ENCODE peak calls at places on chromosomes 11 and 22, in four cellular contexts. N is aorta, H is adrenal gland, B is heart right ventricle. R is an unnamed sample.

GRCh38 chr11:28976801-28977145 is 868.6 kb downstream of the METTL15 start:
- DNase-seq in H (no peak), N (no peak), B (no peak), R (no peak)

GRCh38 chr11:86940122-86940777 is 14.9 kb downstream of the FZD4 start:
- DNase-seq in N (no peak), H (peak; percentile 79), B (peak; percentile 39), R (no peak)

GRCh38 chr11:70552167-70552435 is 153.8 kb downstream of the CTTN start:
- DNase-seq in H (no peak), N (no peak), B (no peak), R (no peak)

GRCh38 chr11:126459691-126460404 is 104.4 kb downstream of the ST3GAL4 start:
- DNase-seq in N (no peak), H (no peak), B (no peak), R (no peak)

GRCh38 chr11:46420513-46420912 is 28.9 kb upstream of the CHRM4 start:
- DNase-seq in N (no peak), B (no peak), H (no peak), R (no peak)

GRCh38 chr11:46832511-46833214 is 13.4 kb downstream of the CKAP5 start:
- DNase-seq in B (no peak), H (no peak), N (no peak), R (no peak)

GRCh38 chr11:101974771-101975170 is 58.4 kb upstream of the ANGPTL5 start:
- DNase-seq in H (no peak), B (no peak), N (no peak), R (no peak)

GRCh38 chr22:49962012-49962750 is 1.6 kb downstream of the PIM3 start:
- DNase-seq in N (peak; percentile 95), B (peak; percentile 90), H (peak; percentile 95), R (peak; percentile 88)

GRCh38 chr11:14314127-14314526 is 44.9 kb downstream of the RRAS2 start:
- DNase-seq in B (no peak), H (no peak), N (no peak), R (no peak)

GRCh38 chr11:116331381-116331780 is 441.4 kb downstream of the BUD13 start:
- DNase-seq in H (no peak), N (no peak), B (no peak), R (no peak)

GRCh38 chr11:73366953-73367352 is 9.2 kb upstream of the RELT start:
- DNase-seq in N (no peak), B (no peak), H (no peak), R (no peak)
- H3K36me3 ChIP-seq in N (peaks cover 10% of the 10 kb centered on the region), B (peaks cover 9% of the 10 kb centered on the region), H (peaks cover 41% of the 10 kb centered on the region), R (peaks cover 20% of the 10 kb centered on the region)

GRCh38 chr22:44729391-44730012 is 22.9 kb upstream of the ARHGAP8 start:
- DNase-seq in H (peak; percentile 41), B (peak; percentile 61), N (no peak), R (peak; percentile 88)
- H3K4me3 ChIP-seq in H (no peak overlapping the region), B (no peak overlapping the region), N (no peak overlapping the region), R (peak overlapping the region; percentile 27)

GRCh38 chr22:20086763-20087162 is 6.7 kb downstream of the DGCR8 start:
- DNase-seq in H (no peak), B (no peak), N (peak; percentile 28), R (no peak)

GRCh38 chr22:20083891-20084546 is 4.0 kb downstream of the DGCR8 start:
- DNase-seq in N (no peak), H (no peak), B (no peak), R (no peak)

GRCh38 chr22:20084547-20085413 is 4.7 kb downstream of the DGCR8 start:
- DNase-seq in N (peak; percentile 67), B (no peak), H (no peak), R (peak; percentile 74)

GRCh38 chr22:20086101-20086599 is 6.1 kb downstream of the DGCR8 start:
- DNase-seq in N (peak; percentile 44), B (no peak), H (no peak), R (no peak)

GRCh38 chr22:20085651-20086050 is 5.6 kb downstream of the DGCR8 start:
- DNase-seq in N (peak; percentile 65), B (no peak), H (no peak), R (no peak)
- H3K36me3 ChIP-seq in N (peaks cover 2% of the 10 kb centered on the region), B (peaks cover 12% of the 10 kb centered on the region), H (peaks cover 51% of the 10 kb centered on the region), R (peaks cover 63% of the 10 kb centered on the region)

GRCh38 chr11:2867722-2868548 is 17.6 kb downstream of the CDKN1C start:
- DNase-seq in B (no peak), N (no peak), H (no peak), R (no peak)
- H3K4me3 ChIP-seq in B (no peak overlapping the region), N (no peak overlapping the region), H (peak overlapping the region; percentile 23), R (no peak overlapping the region)